ENCODE peak calls at places on chromosomes 6 and 20, in nine cellular contexts. T, K, I, B, L, J, O, W and R are unnamed samples.

GRCh38 chr6:106048331-106048730 is 37.8 kb upstream of the PRDM1 start:
- DNase-seq in T (no peak), K (no peak), I (no peak), B (no peak), L (no peak), J (no peak), O (no peak), W (no peak), R (no peak)

GRCh38 chr6:23533954-23534725 is 591.9 kb upstream of the NRSN1 start:
- DNase-seq in T (no peak), K (no peak), I (peak; percentile 95), B (no peak), L (no peak), J (no peak), O (no peak), W (peak; percentile 91), R (no peak)

GRCh38 chr6:138063726-138064125 is 43.5 kb downstream of the PERP start:
- DNase-seq in T (no peak), K (no peak), I (no peak), B (no peak), L (no peak), J (no peak), O (no peak), W (no peak), R (no peak)

GRCh38 chr20:54624701-54625472 is 149.5 kb downstream of the DOK5 start:
- DNase-seq in T (no peak), K (peak; percentile 18), I (peak; percentile 20), B (no peak), L (peak; percentile 6), J (no peak), O (no peak), W (no peak), R (no peak)

GRCh38 chr20:2156666-2157624 is 55.3 kb downstream of the STK35 start:
- DNase-seq in T (peak; percentile 10), K (no peak), I (no peak), B (no peak), L (no peak), J (no peak), O (no peak), W (no peak), R (peak; percentile 1)

GRCh38 chr6:81838031-81838430 is 85.5 kb upstream of the TENT5A start:
- DNase-seq in T (no peak), K (peak; percentile 36), I (no peak), B (no peak), L (peak; percentile 61), J (no peak), O (no peak), W (no peak), R (no peak)

GRCh38 chr20:21182832-21183563 is 57.1 kb downstream of the KIZ start:
- DNase-seq in T (no peak), K (peak; percentile 63), I (no peak), B (no peak), L (peak; percentile 88), J (no peak), O (no peak), W (no peak), R (no peak)

GRCh38 chr6:155142163-155142901 is 121.5 kb upstream of the CLDN20 start:
- DNase-seq in T (no peak), K (peak; percentile 19), I (no peak), B (no peak), L (no peak), J (no peak), O (no peak), W (no peak), R (no peak)

GRCh38 chr6:111087871-111088667 is 766 bp downstream of the SLC16A10 start:
- DNase-seq in T (peak; percentile 83), K (no peak), I (peak; percentile 7), B (peak; percentile 66), L (no peak), J (peak; percentile 70), O (no peak), W (peak; percentile 22), R (no peak)

GRCh38 chr6:24093381-24093780 is 32.6 kb upstream of the NRSN1 start:
- DNase-seq in T (no peak), K (no peak), I (no peak), B (no peak), L (no peak), J (no peak), O (no peak), W (no peak), R (no peak)

GRCh38 chr6:109300874-109301273 is 81.4 kb downstream of the CD164 start:
- DNase-seq in T (no peak), K (no peak), I (no peak), B (no peak), L (no peak), J (no peak), O (no peak), W (peak; percentile 77), R (no peak)

GRCh38 chr20:3068986-3069900 is 2.2 kb upstream of the OXT start:
- DNase-seq in T (peak; percentile 61), K (no peak), I (peak; percentile 10), B (peak; percentile 28), L (peak; percentile 36), J (no peak), O (no peak), W (peak; percentile 18), R (peak; percentile 53)

GRCh38 chr6:107806675-107807074 is 17.4 kb downstream of the SCML4 start:
- DNase-seq in T (no peak), K (no peak), I (no peak), B (no peak), L (no peak), J (no peak), O (no peak), W (no peak), R (no peak)

GRCh38 chr6:32973144-32973854 is 4.9 kb downstream of the BRD2 start:
- DNase-seq in T (no peak), K (no peak), I (peak; percentile 43), B (peak; percentile 49), L (peak; percentile 40), J (peak; percentile 70), O (peak; percentile 51), W (peak; percentile 75), R (no peak)

GRCh38 chr6:136317023-136317649 is 27.5 kb upstream of the BCLAF1 start:
- DNase-seq in T (no peak), K (peak; percentile 66), I (peak; percentile 19), B (peak; percentile 64), L (peak; percentile 69), J (peak; percentile 33), O (peak; percentile 36), W (peak; percentile 64), R (no peak)

GRCh38 chr6:134111062-134111677 is 58.7 kb upstream of the SLC2A12 start:
- DNase-seq in T (no peak), K (peak; percentile 52), I (peak; percentile 22), B (peak; percentile 78), L (peak; percentile 68), J (peak; percentile 7), O (no peak), W (no peak), R (no peak)

GRCh38 chr6:160952633-160953281 is 38.8 kb upstream of the MAP3K4 start:
- DNase-seq in T (no peak), K (no peak), I (no peak), B (no peak), L (no peak), J (no peak), O (no peak), W (no peak), R (no peak)

GRCh38 chr20:15654208-15654649 is 919.0 kb downstream of the KIF16B start:
- DNase-seq in T (no peak), K (peak; percentile 45), I (peak; percentile 65), B (peak; percentile 82), L (peak; percentile 49), J (no peak), O (no peak), W (peak; percentile 56), R (no peak)

GRCh38 chr6:13371421-13372072 is 43.2 kb upstream of the TBC1D7 start:
- DNase-seq in T (no peak), K (no peak), I (no peak), B (no peak), L (no peak), J (no peak), O (no peak), W (no peak), R (no peak)

GRCh38 chr6:84346372-84346771 is 118.9 kb upstream of the CEP162 start:
- DNase-seq in T (no peak), K (no peak), I (no peak), B (no peak), L (no peak), J (no peak), O (no peak), W (no peak), R (no peak)

GRCh38 chr20:17936791-17937687 is 31.6 kb downstream of the SNX5 start:
- DNase-seq in T (no peak), K (peak; percentile 89), I (no peak), B (no peak), L (peak; percentile 81), J (no peak), O (peak; percentile 69), W (no peak), R (no peak)

GRCh38 chr6:118283759-118284158 is 264.3 kb upstream of the PLN start:
- DNase-seq in T (no peak), K (peak; percentile 68), I (peak; percentile 66), B (peak; percentile 52), L (peak; percentile 68), J (peak; percentile 19), O (peak; percentile 39), W (peak; percentile 79), R (no peak)

GRCh38 chr6:1917628-1918371 is 308.1 kb downstream of the FOXC1 start:
- DNase-seq in T (no peak), K (peak; percentile 78), I (no peak), B (no peak), L (peak; percentile 91), J (no peak), O (no peak), W (no peak), R (no peak)

GRCh38 chr6:161079566-161080262 is 88.1 kb downstream of the MAP3K4 start:
- DNase-seq in T (no peak), K (peak; percentile 84), I (no peak), B (no peak), L (peak; percentile 88), J (no peak), O (peak; percentile 33), W (no peak), R (no peak)

GRCh38 chr6:16840291-16840690 is 79.0 kb upstream of the ATXN1 start:
- DNase-seq in T (no peak), K (no peak), I (no peak), B (no peak), L (no peak), J (no peak), O (no peak), W (no peak), R (no peak)

GRCh38 chr6:25404693-25405169 is 125.6 kb downstream of the CARMIL1 start:
- DNase-seq in T (no peak), K (no peak), I (no peak), B (peak; percentile 95), L (no peak), J (peak; percentile 6), O (no peak), W (no peak), R (no peak)

GRCh38 chr6:138499303-138499991 is at the start of gene NHSL1:
- DNase-seq in T (no peak), K (peak; percentile 82), I (peak; percentile 5), B (no peak), L (peak; percentile 26), J (no peak), O (no peak), W (no peak), R (no peak)

GRCh38 chr6:168851460-168852103 is 402.1 kb downstream of the THBS2 start:
- DNase-seq in T (no peak), K (peak; percentile 5), I (peak; percentile 43), B (peak; percentile 6), L (no peak), J (no peak), O (no peak), W (no peak), R (no peak)

GRCh38 chr6:138975815-138976214 is 12.2 kb downstream of the REPS1 start:
- DNase-seq in T (no peak), K (no peak), I (no peak), B (no peak), L (no peak), J (no peak), O (no peak), W (no peak), R (no peak)

GRCh38 chr6:12331474-12331873 is 41.3 kb downstream of the EDN1 start:
- DNase-seq in T (no peak), K (no peak), I (no peak), B (no peak), L (no peak), J (no peak), O (no peak), W (no peak), R (no peak)

GRCh38 chr20:49750611-49751396 is 37.1 kb upstream of the B4GALT5 start:
- DNase-seq in T (no peak), K (no peak), I (no peak), B (peak; percentile 96), L (no peak), J (no peak), O (no peak), W (no peak), R (no peak)